ENCODE peak calls at places on chromosomes 4 and X, in four cellular contexts. One of them, this sample, is unnamed.

GRCh38 chrX:7889138-7889537 is 38.1 kb downstream of the PNPLA4 start:
- DNase-seq in K562: no peak
- DNase-seq in H1: no peak
- DNase-seq in GM12878: no peak
- DNase-seq in this sample: no peak

GRCh38 chr4:185718578-185719492 is 93.2 kb downstream of the SORBS2 start:
- DNase-seq in H1: no peak
- DNase-seq in K562: no peak
- DNase-seq in GM12878: no peak
- DNase-seq in this sample: no peak

GRCh38 chr4:88846232-88846790 is 148.7 kb upstream of the NAP1L5 start:
- DNase-seq in GM12878: no peak
- DNase-seq in K562: no peak
- DNase-seq in H1: no peak
- DNase-seq in this sample: no peak

GRCh38 chr4:133287396-133287795 is 138.3 kb downstream of the PCDH10 start:
- DNase-seq in H1: no peak
- DNase-seq in GM12878: no peak
- DNase-seq in K562: no peak
- DNase-seq in this sample: no peak

GRCh38 chr4:174365018-174365587 is 81.4 kb downstream of the CEP44 start:
- DNase-seq in GM12878: no peak
- DNase-seq in K562: peak
- DNase-seq in H1: no peak
- DNase-seq in this sample: peak

GRCh38 chr4:107261241-107261874 is 225.2 kb upstream of the DKK2 start:
- DNase-seq in GM12878: no peak
- DNase-seq in H1: no peak
- DNase-seq in K562: no peak
- DNase-seq in this sample: no peak

GRCh38 chr4:123564758-123565346 is 168.3 kb downstream of the SPRY1 start:
- DNase-seq in K562: peak
- DNase-seq in GM12878: peak
- DNase-seq in H1: peak
- DNase-seq in this sample: peak

GRCh38 chr4:16914208-16914607 is 15.8 kb upstream of the LDB2 start:
- DNase-seq in K562: no peak
- DNase-seq in H1: no peak
- DNase-seq in GM12878: no peak
- DNase-seq in this sample: peak

GRCh38 chr4:38678078-38678477 is 14.1 kb downstream of the KLF3 start:
- DNase-seq in K562: no peak
- DNase-seq in H1: no peak
- DNase-seq in GM12878: no peak
- DNase-seq in this sample: no peak

GRCh38 chrX:40012039-40012799 is 85.5 kb downstream of the BCOR start:
- DNase-seq in H1: no peak
- DNase-seq in GM12878: no peak
- DNase-seq in K562: no peak
- DNase-seq in this sample: no peak

GRCh38 chrX:118128724-118129123 is 12.1 kb upstream of the KLHL13 start:
- DNase-seq in GM12878: no peak
- DNase-seq in H1: no peak
- DNase-seq in K562: no peak
- DNase-seq in this sample: no peak

GRCh38 chr4:4810778-4811177 is 48.7 kb upstream of the MSX1 start:
- DNase-seq in GM12878: no peak
- DNase-seq in K562: no peak
- DNase-seq in H1: no peak
- DNase-seq in this sample: no peak
- TF ChIP-seq TAF1 in GM12878: no peak
- TF ChIP-seq TAF1 in K562: no peak
- TF ChIP-seq TAF1 in H1: no peak
- TF ChIP-seq TAF1 in this sample: no peak

GRCh38 chrX:21972721-21973120 is 32.2 kb downstream of the SMS start:
- DNase-seq in K562: no peak
- DNase-seq in GM12878: no peak
- DNase-seq in H1: peak
- DNase-seq in this sample: no peak
- TF ChIP-seq TAF1 in K562: no peak
- TF ChIP-seq TAF1 in GM12878: no peak
- TF ChIP-seq TAF1 in H1: no peak
- TF ChIP-seq TAF1 in this sample: no peak

DNA sequence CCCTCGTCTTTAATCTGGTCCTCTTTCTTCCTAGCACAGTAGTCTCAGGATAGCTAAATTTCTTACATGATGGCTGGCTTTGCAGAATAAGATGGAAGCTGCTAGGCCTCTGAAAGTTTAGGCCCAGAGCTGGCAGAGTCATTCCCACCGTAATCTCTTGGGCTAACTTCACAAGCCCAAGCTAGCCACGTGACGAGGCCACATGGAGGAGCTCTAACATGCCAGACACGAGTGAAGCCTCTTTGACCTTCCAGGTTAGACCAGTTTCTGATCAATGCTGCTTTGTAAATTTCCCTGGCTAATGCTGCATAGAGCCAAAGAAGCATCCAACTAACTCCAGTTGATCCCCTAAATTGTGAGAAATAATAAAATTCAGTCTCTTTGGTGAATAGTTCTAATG is 9.5 kb upstream of the CENPE start:
- DNase-seq in H1: peak
- DNase-seq in K562: no peak
- DNase-seq in GM12878: no peak
- DNase-seq in this sample: no peak
- TF ChIP-seq TAF1 in H1: no peak
- TF ChIP-seq TAF1 in K562: no peak
- TF ChIP-seq TAF1 in GM12878: no peak
- TF ChIP-seq TAF1 in this sample: no peak

GRCh38 chr4:121072836-121073362 is 564 bp upstream of the NDNF start:
- DNase-seq in H1: no peak
- DNase-seq in GM12878: no peak
- DNase-seq in K562: no peak
- DNase-seq in this sample: peak
- TF ChIP-seq TAF1 in H1: no peak
- TF ChIP-seq TAF1 in GM12878: no peak
- TF ChIP-seq TAF1 in K562: no peak
- TF ChIP-seq TAF1 in this sample: no peak

DNA sequence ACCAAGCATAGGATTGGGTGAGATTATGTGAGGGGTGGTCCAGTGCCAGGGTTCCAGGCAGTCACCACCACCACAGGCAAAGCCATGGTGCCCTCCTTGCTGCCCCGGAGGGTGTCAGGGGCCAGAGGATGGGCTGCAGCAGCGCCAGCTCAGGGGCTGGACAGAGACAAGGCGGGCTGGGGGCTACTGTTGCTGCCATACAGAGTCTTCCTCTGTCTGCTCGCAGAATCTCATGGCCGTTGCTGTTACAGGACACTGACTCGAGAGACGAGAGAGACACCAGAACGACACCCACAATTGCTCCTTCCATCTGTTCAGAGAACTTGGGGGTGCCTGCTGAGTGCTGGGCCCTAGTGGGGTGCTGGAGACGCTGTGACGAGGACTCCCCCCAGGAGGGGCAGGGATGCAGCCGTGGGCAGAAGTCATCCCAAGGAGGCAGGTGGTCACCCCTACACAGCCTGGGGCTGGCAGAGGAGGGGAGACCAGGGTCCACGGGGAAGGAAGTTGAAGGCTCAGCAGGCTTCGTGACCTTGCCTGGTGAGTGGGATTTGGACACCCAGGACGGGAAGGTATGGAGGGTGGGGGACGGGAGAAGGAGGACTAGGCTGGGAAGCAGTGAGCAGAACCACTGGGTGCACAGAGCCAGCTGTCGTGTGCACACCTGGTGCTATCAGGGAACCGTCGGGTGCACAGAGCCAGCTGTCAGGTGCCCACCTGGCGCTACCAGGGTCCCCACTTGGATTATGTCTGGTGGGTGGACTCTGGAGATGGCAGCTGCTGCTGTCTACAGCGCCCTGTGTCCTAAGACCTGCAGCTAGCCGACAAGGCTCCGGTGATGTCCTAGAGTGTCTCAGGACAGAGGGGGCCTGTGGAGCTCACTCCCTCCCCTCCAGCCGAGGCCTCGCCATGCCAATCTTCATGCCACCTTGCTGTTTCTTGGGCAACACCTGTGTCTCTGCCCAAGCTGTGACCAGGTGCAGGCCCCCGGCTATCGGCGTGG is 43.9 kb upstream of the HMX1 start:
- DNase-seq in H1: no peak
- DNase-seq in K562: no peak
- DNase-seq in GM12878: no peak
- DNase-seq in this sample: peak
- TF ChIP-seq TAF1 in H1: no peak
- TF ChIP-seq TAF1 in K562: no peak
- TF ChIP-seq TAF1 in GM12878: no peak
- TF ChIP-seq TAF1 in this sample: no peak

GRCh38 chr4:168882650-168883233 is 127.3 kb downstream of the CBR4 start:
- DNase-seq in K562: no peak
- DNase-seq in H1: no peak
- DNase-seq in GM12878: no peak
- DNase-seq in this sample: no peak
- TF ChIP-seq TAF1 in K562: no peak
- TF ChIP-seq TAF1 in H1: no peak
- TF ChIP-seq TAF1 in GM12878: no peak
- TF ChIP-seq TAF1 in this sample: no peak

GRCh38 chrX:45851434-45851991 is 650.8 kb upstream of the DIPK2B start:
- DNase-seq in GM12878: no peak
- DNase-seq in H1: peak
- DNase-seq in K562: no peak
- DNase-seq in this sample: peak
- TF ChIP-seq TAF1 in GM12878: no peak
- TF ChIP-seq TAF1 in H1: no peak
- TF ChIP-seq TAF1 in K562: no peak
- TF ChIP-seq TAF1 in this sample: peak